ENCODE peak calls at places on chromosome 4, in five cellular contexts. V, A, X, N and S are unnamed samples.

GRCh38 chr4:107736924-107737448 is 17.0 kb upstream of the PAPSS1 start:
- DNase-seq in X (peak; percentile 66), A (peak; percentile 69), N (peak; percentile 57), V (peak; percentile 85), S (peak; percentile 89)

GRCh38 chr4:187128971-187129370 is 405.3 kb upstream of the FAT1 start:
- DNase-seq in V (no peak), A (peak; percentile 69), X (no peak), N (peak; percentile 21), S (no peak)

GRCh38 chr4:68905598-68906237 is 45.9 kb downstream of the UGT2A3 start:
- DNase-seq in A (no peak), V (peak; percentile 47), X (peak; percentile 51), N (no peak), S (peak; percentile 87)

GRCh38 chr4:158863296-158863695 is 94.5 kb downstream of the FNIP2 start:
- DNase-seq in V (no peak), A (no peak), X (no peak), N (no peak), S (no peak)

GRCh38 chr4:174217273-174218126 is 66.0 kb downstream of the FBXO8 start:
- DNase-seq in V (no peak), A (peak; percentile 40), N (peak; percentile 37), X (peak; percentile 55), S (peak; percentile 44)

GRCh38 chr4:134201216-134202098 is at the start of gene PABPC4L:
- DNase-seq in N (peak; percentile 24), V (peak; percentile 62), X (peak; percentile 74), A (peak; percentile 56), S (peak; percentile 90)

GRCh38 chr4:82774711-82775171 is 23.9 kb downstream of the SCD5 start:
- DNase-seq in V (peak; percentile 21), X (no peak), A (no peak), N (peak; percentile 49), S (peak; percentile 74)

GRCh38 chr4:156194896-156195295 is 241.2 kb upstream of the CTSO start:
- DNase-seq in N (no peak), X (no peak), A (no peak), V (no peak), S (no peak)

GRCh38 chr4:17781072-17781830 is at the start of gene FAM184B:
- DNase-seq in X (peak; percentile 70), V (peak; percentile 52), A (peak; percentile 11), N (no peak), S (peak; percentile 29)

GRCh38 chr4:16627999-16628398 is 270.4 kb downstream of the LDB2 start:
- DNase-seq in X (no peak), A (peak; percentile 78), V (no peak), N (peak; percentile 95), S (peak; percentile 62)

GRCh38 chr4:37389967-37390580 is 145.5 kb downstream of the NWD2 start:
- DNase-seq in V (no peak), N (peak; percentile 41), X (no peak), A (peak; percentile 54), S (peak; percentile 71)

GRCh38 chr4:182289809-182290208 is 46.6 kb downstream of the TENM3 start:
- DNase-seq in X (no peak), V (peak; percentile 41), N (no peak), A (no peak), S (peak; percentile 24)

GRCh38 chr4:101307901-101308300 is 39.4 kb downstream of the PPP3CA start:
- DNase-seq in X (no peak), A (no peak), N (no peak), V (no peak), S (no peak)

GRCh38 chr4:120232050-120232449 is 165.4 kb upstream of the MAD2L1 start:
- DNase-seq in X (no peak), N (peak; percentile 1), V (no peak), A (no peak), S (no peak)

GRCh38 chr4:60744767-60745166 is 455.4 kb upstream of the ADGRL3 start:
- DNase-seq in V (peak; percentile 38), A (no peak), N (peak; percentile 45), X (no peak), S (peak; percentile 48)

GRCh38 chr4:63841266-63841665 is 568.0 kb downstream of the TECRL start:
- DNase-seq in N (no peak), X (no peak), V (no peak), A (no peak), S (no peak)

GRCh38 chr4:110200673-110201072 is 2.3 kb upstream of the ELOVL6 start:
- DNase-seq in X (no peak), A (no peak), N (no peak), V (no peak), S (no peak)

GRCh38 chr4:25916870-25917269 is 2.9 kb downstream of the SMIM20 start:
- DNase-seq in X (no peak), V (no peak), N (no peak), A (no peak), S (no peak)

GRCh38 chr4:169160825-169161224 is 109.9 kb downstream of the SH3RF1 start:
- DNase-seq in A (peak; percentile 24), V (no peak), N (no peak), X (no peak), S (no peak)

GRCh38 chr4:2691952-2692435 is 64.1 kb downstream of the TNIP2 start:
- DNase-seq in X (no peak), N (no peak), A (no peak), V (no peak), S (no peak)

GRCh38 chr4:78377555-78377954 is 174.0 kb upstream of the ANXA3 start:
- DNase-seq in V (no peak), A (no peak), X (no peak), N (no peak), S (no peak)

GRCh38 chr4:137961051-137961438 is 281.1 kb downstream of the SLC7A11 start:
- DNase-seq in N (no peak), X (no peak), V (no peak), A (peak; percentile 87), S (no peak)

GRCh38 chr4:16467061-16467460 is 240.8 kb upstream of the TAPT1 start:
- DNase-seq in A (no peak), N (no peak), X (no peak), V (no peak), S (no peak)

GRCh38 chr4:73620115-73620792 is at the start of gene RASSF6:
- DNase-seq in N (no peak), X (peak; percentile 75), A (no peak), V (peak; percentile 86), S (peak; percentile 85)

GRCh38 chr4:175540151-175540550 is 271.9 kb downstream of the GPM6A start:
- DNase-seq in V (no peak), X (no peak), N (no peak), A (no peak), S (no peak)

GRCh38 chr4:124183231-124183630 is 529.3 kb downstream of the ANKRD50 start:
- DNase-seq in V (no peak), X (no peak), A (no peak), N (no peak), S (no peak)

GRCh38 chr4:15888515-15888914 is 50.0 kb downstream of the FGFBP1 start:
- DNase-seq in A (no peak), X (no peak), V (no peak), N (peak; percentile 12), S (no peak)

GRCh38 chr4:96993528-96993927 is 1149.7 kb downstream of the STPG2 start:
- DNase-seq in N (no peak), V (no peak), X (no peak), A (no peak), S (no peak)

GRCh38 chr4:119082661-119083060 is 53.0 kb upstream of the MYOZ2 start:
- DNase-seq in N (no peak), A (no peak), V (no peak), X (no peak), S (no peak)

DNA sequence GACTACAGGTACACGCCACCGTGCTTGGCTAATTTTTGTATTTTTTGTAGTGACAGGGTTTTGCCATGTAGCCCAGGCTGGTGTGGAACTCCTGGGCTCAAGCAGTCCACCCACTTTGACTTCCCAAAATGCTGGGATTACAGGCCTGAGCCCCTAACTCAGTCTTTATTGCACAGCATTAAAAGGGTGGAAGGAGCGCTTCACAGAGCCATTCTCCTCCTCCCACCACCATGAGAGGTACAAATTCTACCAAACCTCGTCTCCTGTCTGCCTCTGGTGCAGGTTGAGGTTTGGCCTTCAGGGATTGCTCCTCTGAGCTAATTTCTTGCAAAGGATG is 52.3 kb downstream of the TLR10 start:
- DNase-seq in N (no peak), X (no peak), V (no peak), A (no peak), S (no peak)
- H3K4me2 ChIP-seq in N (no peak overlapping the region), X (no peak overlapping the region), V (no peak overlapping the region), A (no peak overlapping the region), S (no peak overlapping the region)

GRCh38 chr4:117137143-117137542 is 51.8 kb upstream of the TRAM1L1 start:
- DNase-seq in V (no peak), N (peak; percentile 97), A (peak; percentile 94), X (no peak), S (no peak)

GRCh38 chr4:117134386-117134785 is 49.0 kb upstream of the TRAM1L1 start:
- DNase-seq in A (peak; percentile 90), X (no peak), V (peak; percentile 37), N (peak; percentile 84), S (peak; percentile 91)

DNA sequence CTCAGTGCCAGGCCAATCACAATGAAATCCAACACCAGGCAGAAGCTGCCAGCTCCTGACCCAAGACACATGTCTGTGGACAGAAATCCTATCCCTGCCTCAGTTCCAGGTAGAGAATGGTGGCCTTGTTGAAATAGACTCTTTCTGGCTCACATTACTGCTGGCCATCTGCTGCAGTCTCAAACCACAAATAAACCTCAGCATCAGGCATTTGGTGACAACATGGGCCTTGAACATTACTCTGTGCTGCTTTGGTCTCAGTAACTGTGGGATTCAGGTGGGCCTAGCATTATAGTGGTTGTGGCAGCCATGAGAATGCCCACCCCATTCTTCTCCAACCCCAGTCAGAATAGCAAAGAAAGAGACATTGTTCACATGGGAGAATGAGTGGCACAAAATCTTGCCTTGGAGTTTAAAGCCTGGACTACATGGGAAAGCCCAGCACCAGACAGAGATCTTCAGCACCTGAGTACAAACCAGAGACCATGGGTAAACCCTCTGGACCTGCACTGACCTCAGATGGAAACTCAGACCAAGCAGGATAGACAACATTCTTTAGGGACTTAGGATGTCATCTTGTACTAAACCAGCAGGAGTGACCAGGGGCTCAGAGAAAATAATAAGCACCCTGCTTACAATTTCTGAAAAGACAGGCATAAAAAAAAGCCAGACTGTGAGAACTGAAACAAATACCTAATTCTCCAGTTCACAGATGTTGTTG is 50.4 kb upstream of the TRAM1L1 start:
- DNase-seq in N (no peak), V (no peak), X (no peak), A (peak; percentile 20), S (peak; percentile 36)
- H2BK5ac ChIP-seq in N (no peak overlapping the region), V (no peak overlapping the region), X (peak overlapping the region; percentile 12), A (peak overlapping the region; percentile 22), S (peak overlapping the region; percentile 18)

GRCh38 chr4:9920029-9920428 is 101.3 kb downstream of the SLC2A9 start:
- DNase-seq in N (no peak), V (no peak), A (no peak), X (no peak), S (no peak)
- H3K18ac ChIP-seq in N (no peak overlapping the region), V (no peak overlapping the region), A (no peak overlapping the region), X (no peak overlapping the region), S (no peak overlapping the region)

GRCh38 chr4:128386761-128387599 is 99.4 kb upstream of the PGRMC2 start:
- DNase-seq in V (no peak), X (no peak), A (peak; percentile 99), N (peak; percentile 97), S (peak; percentile 47)

GRCh38 chr4:128385199-128385598 is 97.6 kb upstream of the PGRMC2 start:
- DNase-seq in X (no peak), V (no peak), A (no peak), N (no peak), S (peak; percentile 66)

GRCh38 chr4:128385683-128386304 is 98.2 kb upstream of the PGRMC2 start:
- DNase-seq in V (no peak), A (peak; percentile 99), X (no peak), N (peak; percentile 80), S (peak; percentile 87)

GRCh38 chr4:128388352-128388630 is 100.7 kb upstream of the PGRMC2 start:
- DNase-seq in X (no peak), V (no peak), N (no peak), A (peak; percentile 51), S (peak; percentile 47)

GRCh38 chr4:128387600-128388351 is 100.2 kb upstream of the PGRMC2 start:
- DNase-seq in V (no peak), X (no peak), N (peak; percentile 43), A (peak; percentile 37), S (peak; percentile 52)
- H3K4me2 ChIP-seq in V (no peak overlapping the region), X (no peak overlapping the region), N (no peak overlapping the region), A (no peak overlapping the region), S (no peak overlapping the region)